ENCODE peak calls at places on chromosome 19, in ten cellular contexts. One of them, this sample, is unnamed.

GRCh38 chr19:7652061-7652641 is 15.2 kb downstream of the STXBP2 start:
- DNase-seq in H9: peak
- DNase-seq in cardiac muscle cell: peak
- DNase-seq in K562: peak
- DNase-seq in CD8-positive, alpha-beta T cell: peak
- DNase-seq in CD4-positive, alpha-beta T cell: peak
- DNase-seq in choroid plexus epithelial cell: peak
- DNase-seq in Peyer's patch: peak
- DNase-seq in AG09309: no peak
- DNase-seq in PC-9: peak
- DNase-seq in this sample: no peak

GRCh38 chr19:46602392-46603194 is 1.5 kb downstream of the CALM3 start:
- DNase-seq in Peyer's patch: peak
- DNase-seq in CD8-positive, alpha-beta T cell: no peak
- DNase-seq in K562: no peak
- DNase-seq in choroid plexus epithelial cell: no peak
- DNase-seq in H9: no peak
- DNase-seq in CD4-positive, alpha-beta T cell: no peak
- DNase-seq in AG09309: no peak
- DNase-seq in cardiac muscle cell: no peak
- DNase-seq in PC-9: no peak
- DNase-seq in this sample: no peak

GRCh38 chr19:5006201-5006600 is 37.3 kb downstream of the KDM4B start:
- DNase-seq in choroid plexus epithelial cell: no peak
- DNase-seq in CD4-positive, alpha-beta T cell: no peak
- DNase-seq in K562: peak
- DNase-seq in Peyer's patch: no peak
- DNase-seq in PC-9: no peak
- DNase-seq in CD8-positive, alpha-beta T cell: no peak
- DNase-seq in cardiac muscle cell: no peak
- DNase-seq in H9: no peak
- DNase-seq in AG09309: peak
- DNase-seq in this sample: no peak

GRCh38 chr19:16069813-16070365 is 6.4 kb upstream of the TPM4 start:
- DNase-seq in CD8-positive, alpha-beta T cell: no peak
- DNase-seq in CD4-positive, alpha-beta T cell: no peak
- DNase-seq in K562: no peak
- DNase-seq in H9: no peak
- DNase-seq in PC-9: no peak
- DNase-seq in AG09309: no peak
- DNase-seq in choroid plexus epithelial cell: no peak
- DNase-seq in Peyer's patch: no peak
- DNase-seq in cardiac muscle cell: no peak
- DNase-seq in this sample: no peak

GRCh38 chr19:41408256-41408655 is 10.6 kb downstream of the BCKDHA start:
- DNase-seq in AG09309: no peak
- DNase-seq in Peyer's patch: no peak
- DNase-seq in K562: peak
- DNase-seq in H9: peak
- DNase-seq in PC-9: no peak
- DNase-seq in CD8-positive, alpha-beta T cell: no peak
- DNase-seq in CD4-positive, alpha-beta T cell: no peak
- DNase-seq in choroid plexus epithelial cell: no peak
- DNase-seq in cardiac muscle cell: no peak
- DNase-seq in this sample: no peak

GRCh38 chr19:46924874-46925547 is 64.2 kb downstream of the ARHGAP35 start:
- DNase-seq in choroid plexus epithelial cell: no peak
- DNase-seq in Peyer's patch: no peak
- DNase-seq in AG09309: peak
- DNase-seq in H9: no peak
- DNase-seq in K562: peak
- DNase-seq in cardiac muscle cell: no peak
- DNase-seq in PC-9: peak
- DNase-seq in CD8-positive, alpha-beta T cell: no peak
- DNase-seq in CD4-positive, alpha-beta T cell: peak
- DNase-seq in this sample: no peak

GRCh38 chr19:10290439-10290875 is 705 bp downstream of the ICAM5 start:
- DNase-seq in PC-9: no peak
- DNase-seq in H9: peak
- DNase-seq in K562: peak
- DNase-seq in Peyer's patch: no peak
- DNase-seq in choroid plexus epithelial cell: no peak
- DNase-seq in AG09309: no peak
- DNase-seq in CD4-positive, alpha-beta T cell: no peak
- DNase-seq in CD8-positive, alpha-beta T cell: no peak
- DNase-seq in cardiac muscle cell: peak
- DNase-seq in this sample: no peak

GRCh38 chr19:28234637-28235036 is 978.3 kb downstream of the UQCRFS1 start:
- DNase-seq in Peyer's patch: no peak
- DNase-seq in K562: no peak
- DNase-seq in PC-9: no peak
- DNase-seq in choroid plexus epithelial cell: peak
- DNase-seq in CD4-positive, alpha-beta T cell: no peak
- DNase-seq in CD8-positive, alpha-beta T cell: no peak
- DNase-seq in AG09309: peak
- DNase-seq in H9: no peak
- DNase-seq in cardiac muscle cell: peak
- DNase-seq in this sample: no peak

GRCh38 chr19:10922638-10923014 is 5.8 kb downstream of the YIPF2 start:
- DNase-seq in CD8-positive, alpha-beta T cell: no peak
- DNase-seq in CD4-positive, alpha-beta T cell: no peak
- DNase-seq in H9: no peak
- DNase-seq in PC-9: no peak
- DNase-seq in cardiac muscle cell: no peak
- DNase-seq in AG09309: no peak
- DNase-seq in choroid plexus epithelial cell: no peak
- DNase-seq in K562: no peak
- DNase-seq in Peyer's patch: no peak
- DNase-seq in this sample: no peak

GRCh38 chr19:6481541-6482342 is at the start of gene DENND1C:
- DNase-seq in PC-9: no peak
- DNase-seq in CD4-positive, alpha-beta T cell: peak
- DNase-seq in cardiac muscle cell: peak
- DNase-seq in CD8-positive, alpha-beta T cell: peak
- DNase-seq in AG09309: no peak
- DNase-seq in H9: peak
- DNase-seq in Peyer's patch: peak
- DNase-seq in K562: peak
- DNase-seq in choroid plexus epithelial cell: peak
- DNase-seq in this sample: no peak

GRCh38 chr19:19342086-19343015 is 21.7 kb downstream of the MAU2 start:
- DNase-seq in K562: peak
- DNase-seq in H9: peak
- DNase-seq in CD4-positive, alpha-beta T cell: no peak
- DNase-seq in cardiac muscle cell: peak
- DNase-seq in PC-9: peak
- DNase-seq in Peyer's patch: peak
- DNase-seq in choroid plexus epithelial cell: peak
- DNase-seq in AG09309: no peak
- DNase-seq in CD8-positive, alpha-beta T cell: no peak
- DNase-seq in this sample: no peak

GRCh38 chr19:46821512-46822359 is 28.9 kb downstream of the AP2S1 start:
- DNase-seq in H9: peak
- DNase-seq in K562: no peak
- DNase-seq in CD8-positive, alpha-beta T cell: peak
- DNase-seq in PC-9: no peak
- DNase-seq in CD4-positive, alpha-beta T cell: peak
- DNase-seq in AG09309: no peak
- DNase-seq in choroid plexus epithelial cell: no peak
- DNase-seq in Peyer's patch: peak
- DNase-seq in cardiac muscle cell: no peak
- DNase-seq in this sample: no peak

GRCh38 chr19:13899393-13899792 is 6.5 kb downstream of the BRME1 start:
- DNase-seq in PC-9: no peak
- DNase-seq in cardiac muscle cell: no peak
- DNase-seq in AG09309: no peak
- DNase-seq in CD8-positive, alpha-beta T cell: no peak
- DNase-seq in choroid plexus epithelial cell: no peak
- DNase-seq in K562: no peak
- DNase-seq in CD4-positive, alpha-beta T cell: no peak
- DNase-seq in Peyer's patch: no peak
- DNase-seq in H9: no peak
- DNase-seq in this sample: no peak

GRCh38 chr19:13905634-13906524 is at the start of the genes BRME1 and CC2D1A:
- DNase-seq in CD8-positive, alpha-beta T cell: peak
- DNase-seq in cardiac muscle cell: peak
- DNase-seq in choroid plexus epithelial cell: peak
- DNase-seq in PC-9: peak
- DNase-seq in K562: peak
- DNase-seq in Peyer's patch: peak
- DNase-seq in AG09309: peak
- DNase-seq in CD4-positive, alpha-beta T cell: peak
- DNase-seq in H9: peak
- DNase-seq in this sample: no peak

GRCh38 chr19:13899912-13900584 is 5.9 kb downstream of the BRME1 start:
- DNase-seq in AG09309: no peak
- DNase-seq in PC-9: no peak
- DNase-seq in choroid plexus epithelial cell: no peak
- DNase-seq in CD8-positive, alpha-beta T cell: no peak
- DNase-seq in cardiac muscle cell: no peak
- DNase-seq in K562: no peak
- DNase-seq in H9: no peak
- DNase-seq in Peyer's patch: no peak
- DNase-seq in CD4-positive, alpha-beta T cell: no peak
- DNase-seq in this sample: no peak

GRCh38 chr19:13906525-13906904 is 514 bp downstream of the CC2D1A start:
- DNase-seq in CD4-positive, alpha-beta T cell: peak
- DNase-seq in Peyer's patch: peak
- DNase-seq in AG09309: no peak
- DNase-seq in cardiac muscle cell: no peak
- DNase-seq in CD8-positive, alpha-beta T cell: peak
- DNase-seq in choroid plexus epithelial cell: peak
- DNase-seq in K562: peak
- DNase-seq in PC-9: peak
- DNase-seq in H9: no peak
- DNase-seq in this sample: no peak

GRCh38 chr19:13902993-13903555 is 2.8 kb downstream of the BRME1 start:
- DNase-seq in CD8-positive, alpha-beta T cell: no peak
- DNase-seq in Peyer's patch: no peak
- DNase-seq in CD4-positive, alpha-beta T cell: no peak
- DNase-seq in cardiac muscle cell: no peak
- DNase-seq in K562: peak
- DNase-seq in choroid plexus epithelial cell: peak
- DNase-seq in PC-9: no peak
- DNase-seq in H9: no peak
- DNase-seq in AG09309: no peak
- DNase-seq in this sample: no peak
- TF ChIP-seq CTCF in CD8-positive, alpha-beta T cell: peak
- TF ChIP-seq CTCF in Peyer's patch: peak
- TF ChIP-seq CTCF in CD4-positive, alpha-beta T cell: no peak
- TF ChIP-seq CTCF in cardiac muscle cell: peak
- TF ChIP-seq CTCF in K562: peak
- TF ChIP-seq CTCF in choroid plexus epithelial cell: peak
- TF ChIP-seq CTCF in PC-9: peak
- TF ChIP-seq CTCF in H9: peak
- TF ChIP-seq CTCF in AG09309: peak
- TF ChIP-seq CTCF in this sample: peak

DNA sequence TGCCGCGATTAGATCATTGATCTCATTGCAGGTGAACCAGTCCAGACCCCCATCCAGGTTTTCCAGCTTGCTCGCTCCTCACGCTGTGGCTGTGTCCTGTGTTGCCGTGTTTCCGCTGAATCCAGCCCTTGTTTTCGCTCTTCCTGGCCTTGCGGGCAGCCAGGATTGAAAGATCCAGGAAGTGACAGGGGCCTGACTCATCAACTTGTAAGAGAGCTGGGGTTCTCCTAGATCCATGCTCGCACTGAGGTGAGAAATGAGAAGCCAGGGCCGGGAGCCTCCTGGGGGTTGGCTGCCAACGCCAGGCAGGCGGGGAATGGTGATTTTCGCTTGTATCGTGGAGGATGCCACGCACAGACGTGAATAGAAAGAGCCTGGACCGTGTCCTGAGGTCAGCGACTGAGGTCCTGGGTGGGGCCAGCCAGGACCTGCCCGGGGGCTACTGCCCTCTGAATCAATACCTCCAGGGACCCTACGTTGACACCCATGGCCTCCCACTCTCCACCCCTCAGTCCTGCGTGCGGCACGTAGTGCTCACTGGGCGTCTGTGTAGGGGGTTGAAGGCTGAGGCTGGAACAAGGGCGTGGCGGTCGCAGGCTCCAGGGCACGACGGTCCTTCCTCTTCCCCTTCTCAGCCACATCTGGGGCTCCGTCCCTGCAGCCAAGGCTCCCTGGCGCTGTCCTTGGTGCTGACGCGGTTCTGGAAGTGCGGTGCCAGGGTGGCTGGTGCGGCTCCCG is 7.3 kb upstream of the PTPRH start:
- DNase-seq in H9: peak
- DNase-seq in CD4-positive, alpha-beta T cell: peak
- DNase-seq in AG09309: peak
- DNase-seq in PC-9: peak
- DNase-seq in K562: peak
- DNase-seq in CD8-positive, alpha-beta T cell: peak
- DNase-seq in choroid plexus epithelial cell: peak
- DNase-seq in cardiac muscle cell: peak
- DNase-seq in Peyer's patch: peak
- DNase-seq in this sample: peak
- TF ChIP-seq CTCF in H9: no peak
- TF ChIP-seq CTCF in CD4-positive, alpha-beta T cell: no peak
- TF ChIP-seq CTCF in AG09309: peak
- TF ChIP-seq CTCF in PC-9: no peak
- TF ChIP-seq CTCF in K562: no peak
- TF ChIP-seq CTCF in CD8-positive, alpha-beta T cell: no peak
- TF ChIP-seq CTCF in choroid plexus epithelial cell: peak
- TF ChIP-seq CTCF in cardiac muscle cell: no peak
- TF ChIP-seq CTCF in Peyer's patch: no peak
- TF ChIP-seq CTCF in this sample: no peak

DNA sequence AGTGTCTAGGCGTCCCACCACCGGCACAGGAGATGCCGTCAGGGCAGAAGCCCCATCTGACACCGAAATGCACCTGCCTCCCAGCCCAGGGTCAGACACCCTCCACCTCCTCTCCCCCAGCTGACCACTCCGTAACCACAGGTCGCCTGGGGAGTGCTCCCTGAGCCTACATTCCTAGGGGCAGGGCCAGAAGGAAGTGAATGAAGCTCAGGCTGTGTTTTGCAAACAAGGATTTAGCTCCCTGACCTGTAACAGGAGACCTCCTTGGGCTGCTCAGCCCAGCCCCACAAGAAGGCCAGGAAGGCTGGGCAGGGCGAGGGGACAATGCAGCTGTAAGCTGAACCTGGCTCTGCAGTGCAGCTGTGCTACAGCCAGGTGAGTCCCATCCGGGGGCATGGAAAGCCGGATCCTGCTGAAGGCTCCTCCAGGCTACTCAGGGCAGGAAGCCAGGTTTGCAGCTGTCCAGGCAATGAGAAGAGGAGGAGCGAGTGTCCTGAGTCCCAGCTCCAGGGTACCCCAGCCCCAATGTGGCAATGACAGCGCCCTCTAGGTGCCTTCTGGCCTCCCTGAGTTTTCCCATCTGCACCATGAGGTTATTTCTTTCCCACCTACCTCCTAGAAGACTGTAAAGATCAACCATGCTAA is 42.1 kb downstream of the RHPN2 start:
- DNase-seq in CD4-positive, alpha-beta T cell: no peak
- DNase-seq in CD8-positive, alpha-beta T cell: no peak
- DNase-seq in Peyer's patch: no peak
- DNase-seq in cardiac muscle cell: peak
- DNase-seq in choroid plexus epithelial cell: peak
- DNase-seq in K562: no peak
- DNase-seq in PC-9: peak
- DNase-seq in AG09309: no peak
- DNase-seq in H9: peak
- DNase-seq in this sample: no peak
- TF ChIP-seq CTCF in CD4-positive, alpha-beta T cell: no peak
- TF ChIP-seq CTCF in CD8-positive, alpha-beta T cell: no peak
- TF ChIP-seq CTCF in Peyer's patch: no peak
- TF ChIP-seq CTCF in cardiac muscle cell: no peak
- TF ChIP-seq CTCF in choroid plexus epithelial cell: peak
- TF ChIP-seq CTCF in K562: peak
- TF ChIP-seq CTCF in PC-9: peak
- TF ChIP-seq CTCF in AG09309: no peak
- TF ChIP-seq CTCF in H9: peak
- TF ChIP-seq CTCF in this sample: no peak

GRCh38 chr19:18297308-18297707 is 15.9 kb upstream of the JUND start:
- DNase-seq in K562: no peak
- DNase-seq in PC-9: no peak
- DNase-seq in H9: no peak
- DNase-seq in cardiac muscle cell: no peak
- DNase-seq in AG09309: no peak
- DNase-seq in CD8-positive, alpha-beta T cell: no peak
- DNase-seq in Peyer's patch: no peak
- DNase-seq in choroid plexus epithelial cell: no peak
- DNase-seq in CD4-positive, alpha-beta T cell: no peak
- DNase-seq in this sample: no peak
- TF ChIP-seq CTCF in K562: no peak
- TF ChIP-seq CTCF in PC-9: no peak
- TF ChIP-seq CTCF in H9: no peak
- TF ChIP-seq CTCF in cardiac muscle cell: no peak
- TF ChIP-seq CTCF in AG09309: no peak
- TF ChIP-seq CTCF in CD8-positive, alpha-beta T cell: no peak
- TF ChIP-seq CTCF in Peyer's patch: no peak
- TF ChIP-seq CTCF in choroid plexus epithelial cell: no peak
- TF ChIP-seq CTCF in CD4-positive, alpha-beta T cell: no peak
- TF ChIP-seq CTCF in this sample: no peak